ENCODE peak calls at places on chromosome 5, in six cellular contexts. R is A549, Z is transverse colon, Q is breast epithelium, I is endothelial cell of umbilical vein, U is IMR-90. D is an unnamed sample.

GRCh38 chr5:83199126-83199525 is 121.8 kb downstream of the XRCC4 start:
- DNase-seq in R (no peak), I (no peak), U (peak; percentile 18), Z (no peak), Q (no peak), D (no peak)

GRCh38 chr5:41925555-41925946 is 470 bp downstream of the FBXO4 start:
- DNase-seq in Z (no peak), Q (no peak), R (peak; percentile 36), U (peak; percentile 24), I (peak; percentile 75), D (peak; percentile 74)

GRCh38 chr5:18744441-18744840 is 1110.2 kb downstream of the TAF11L14 start:
- DNase-seq in U (no peak), I (no peak), Z (no peak), R (no peak), Q (no peak), D (no peak)

GRCh38 chr5:57448751-57449150 is 33.9 kb downstream of the ACTBL2 start:
- DNase-seq in I (peak; percentile 49), R (no peak), Z (no peak), Q (no peak), U (no peak), D (no peak)

GRCh38 chr5:55151923-55152842 is 7.8 kb upstream of the GPX8 start:
- DNase-seq in R (no peak), U (peak; percentile 84), Z (no peak), I (peak; percentile 40), Q (no peak), D (no peak)

GRCh38 chr5:55232194-55232984 is 1.0 kb downstream of the CCNO start:
- DNase-seq in Z (peak; percentile 49), U (no peak), R (peak; percentile 55), I (peak; percentile 24), Q (no peak), D (peak; percentile 38)

GRCh38 chr5:163373401-163374066 is 63.9 kb upstream of the CCNG1 start:
- DNase-seq in I (no peak), U (no peak), Q (no peak), R (no peak), Z (no peak), D (no peak)

GRCh38 chr5:145937432-145938250 is 1.3 kb downstream of the SH3RF2 start:
- DNase-seq in R (peak; percentile 51), I (no peak), U (peak; percentile 51), Q (no peak), Z (peak; percentile 53), D (no peak)

GRCh38 chr5:181028032-181028819 is 11.8 kb upstream of the BTNL9 start:
- DNase-seq in R (peak; percentile 86), Q (peak; percentile 7), I (no peak), Z (no peak), U (no peak), D (no peak)

GRCh38 chr5:180637962-180638680 is 11.3 kb downstream of the FLT4 start:
- DNase-seq in Z (no peak), Q (peak; percentile 28), U (no peak), I (no peak), R (no peak), D (no peak)

GRCh38 chr5:176776916-176777315 is 33.4 kb upstream of the UNC5A start:
- DNase-seq in I (no peak), R (no peak), U (no peak), Z (no peak), Q (peak; percentile 6), D (no peak)

GRCh38 chr5:158431369-158432029 is 572.6 kb upstream of the CLINT1 start:
- DNase-seq in Q (no peak), U (no peak), I (no peak), R (no peak), Z (no peak), D (no peak)

DNA sequence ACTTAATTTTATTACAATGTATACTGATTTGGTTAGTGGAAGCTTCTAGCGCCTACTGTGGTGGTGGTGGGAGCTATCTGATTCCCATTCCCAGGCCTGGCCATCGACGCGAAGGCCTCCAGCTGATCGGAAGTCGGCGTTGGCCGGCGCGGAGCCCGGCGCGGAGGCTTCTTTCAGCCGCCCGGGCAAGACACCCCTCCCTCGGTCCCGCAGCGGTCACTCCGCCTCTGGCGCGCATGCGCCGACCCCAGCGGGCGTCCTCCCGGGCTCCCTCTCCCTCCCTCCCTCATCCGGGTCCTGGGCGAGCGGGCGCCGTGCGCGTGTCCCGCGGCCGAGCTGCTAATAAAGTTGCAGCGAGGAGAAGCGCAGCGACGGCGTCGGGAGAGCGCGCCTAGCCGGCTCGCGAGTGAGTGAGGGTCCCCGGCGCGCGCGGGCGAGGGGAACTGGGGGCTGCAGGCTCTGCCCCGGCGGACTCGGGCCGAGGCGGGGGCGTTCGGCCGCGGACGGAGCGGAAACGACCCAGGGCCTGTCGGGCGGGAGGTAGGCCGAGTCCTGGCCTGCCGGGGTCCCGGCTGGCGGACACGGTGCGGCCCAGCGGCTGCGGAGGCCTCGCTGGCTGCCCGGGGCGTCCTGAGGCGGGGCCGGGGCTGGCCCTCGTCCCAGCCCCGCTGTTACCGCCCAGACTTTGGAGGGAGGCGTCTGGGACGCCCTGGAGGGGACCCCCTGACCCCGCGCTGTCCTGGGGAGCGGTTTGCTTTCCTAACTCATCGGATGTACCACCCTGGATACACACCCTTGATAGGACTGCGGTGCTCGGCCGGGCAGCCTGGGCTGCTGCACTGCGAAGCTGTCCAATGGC is at the start of gene SMAD5:
- DNase-seq in Z (peak; percentile 96), R (peak; percentile 95), Q (peak; percentile 95), U (peak; percentile 95), I (peak; percentile 97), D (peak; percentile 94)
- TF ChIP-seq POLR2A in Z (peak; percentile 81), R (peak; percentile 71), Q (peak; percentile 53), U (no peak), I (peak; percentile 64), D (peak; percentile 61)

GRCh38 chr5:376951-377325 is 55.4 kb downstream of the AHRR start:
- DNase-seq in I (no peak), Q (no peak), Z (peak; percentile 2), R (no peak), U (no peak), D (no peak)
- TF ChIP-seq POLR2A in I (no peak), Q (no peak), Z (no peak), R (no peak), U (no peak), D (no peak)

GRCh38 chr5:34655354-34655991 is 655 bp upstream of the RAI14 start:
- DNase-seq in Q (peak; percentile 56), Z (peak; percentile 51), I (peak; percentile 85), R (peak; percentile 74), U (peak; percentile 90), D (peak; percentile 35)
- TF ChIP-seq POLR2A in Q (no peak), Z (peak; percentile 45), I (peak; percentile 66), R (no peak), U (peak; percentile 22), D (no peak)

GRCh38 chr5:149319174-149319573 is 26.1 kb upstream of the GRPEL2 start:
- DNase-seq in Q (no peak), I (no peak), Z (no peak), R (no peak), U (no peak), D (no peak)

GRCh38 chr5:149317281-149318048 is 27.8 kb upstream of the GRPEL2 start:
- DNase-seq in U (peak; percentile 58), I (peak; percentile 62), Z (peak; percentile 27), Q (no peak), R (peak; percentile 51), D (peak; percentile 70)

GRCh38 chr5:149322518-149322917 is 22.8 kb upstream of the GRPEL2 start:
- DNase-seq in R (no peak), I (no peak), Q (no peak), Z (peak; percentile 82), U (no peak), D (no peak)

GRCh38 chr5:149323235-149324205 is 21.8 kb upstream of the GRPEL2 start:
- DNase-seq in R (no peak), I (peak; percentile 35), U (peak; percentile 30), Q (no peak), Z (no peak), D (no peak)

DNA sequence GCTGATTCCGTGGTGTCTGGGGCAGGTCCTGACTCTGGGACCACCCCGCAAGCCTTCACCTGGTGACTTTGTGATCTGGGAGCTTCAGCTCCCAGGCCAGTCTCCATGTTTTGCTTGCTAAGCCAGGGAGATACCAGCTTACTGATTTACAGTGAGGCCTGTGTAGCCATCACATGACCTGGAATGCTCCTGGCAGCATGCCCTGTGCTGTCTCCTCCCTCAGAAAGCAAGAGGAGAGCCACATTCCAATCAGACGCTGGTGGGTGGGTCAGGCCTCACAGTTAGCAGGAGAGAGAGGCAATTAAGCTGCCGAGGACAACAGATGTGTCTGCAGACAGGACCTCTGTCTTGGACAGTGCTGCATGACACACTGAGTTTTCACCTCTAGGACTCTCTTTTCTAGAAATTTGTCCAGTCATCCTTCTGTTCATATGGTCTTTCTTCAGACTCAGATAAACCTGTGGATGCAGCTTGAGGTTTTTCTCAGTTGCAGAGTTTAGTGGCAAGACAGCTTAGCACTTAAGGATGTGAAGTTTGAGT is 24.4 kb upstream of the GRPEL2 start:
- DNase-seq in R (peak; percentile 88), U (peak; percentile 94), Z (peak; percentile 94), Q (peak; percentile 80), I (peak; percentile 92), D (peak; percentile 75)
- TF ChIP-seq POLR2A in R (no peak), U (no peak), Z (peak; percentile 21), Q (no peak), I (peak; percentile 83), D (no peak)

GRCh38 chr5:112165897-112166737 is 253.0 kb downstream of the EPB41L4A start:
- DNase-seq in Q (no peak), U (no peak), Z (no peak), R (no peak), I (no peak), D (no peak)
- TF ChIP-seq POLR2A in Q (no peak), U (no peak), Z (no peak), R (no peak), I (peak; percentile 11), D (peak; percentile 25)

GRCh38 chr5:132830436-132831094 is at the start of gene SHROOM1:
- DNase-seq in I (peak; percentile 33), R (peak; percentile 65), U (peak; percentile 27), Z (peak; percentile 82), Q (no peak), D (peak; percentile 50)
- TF ChIP-seq POLR2A in I (no peak), R (peak; percentile 47), U (no peak), Z (peak; percentile 70), Q (no peak), D (no peak)

DNA sequence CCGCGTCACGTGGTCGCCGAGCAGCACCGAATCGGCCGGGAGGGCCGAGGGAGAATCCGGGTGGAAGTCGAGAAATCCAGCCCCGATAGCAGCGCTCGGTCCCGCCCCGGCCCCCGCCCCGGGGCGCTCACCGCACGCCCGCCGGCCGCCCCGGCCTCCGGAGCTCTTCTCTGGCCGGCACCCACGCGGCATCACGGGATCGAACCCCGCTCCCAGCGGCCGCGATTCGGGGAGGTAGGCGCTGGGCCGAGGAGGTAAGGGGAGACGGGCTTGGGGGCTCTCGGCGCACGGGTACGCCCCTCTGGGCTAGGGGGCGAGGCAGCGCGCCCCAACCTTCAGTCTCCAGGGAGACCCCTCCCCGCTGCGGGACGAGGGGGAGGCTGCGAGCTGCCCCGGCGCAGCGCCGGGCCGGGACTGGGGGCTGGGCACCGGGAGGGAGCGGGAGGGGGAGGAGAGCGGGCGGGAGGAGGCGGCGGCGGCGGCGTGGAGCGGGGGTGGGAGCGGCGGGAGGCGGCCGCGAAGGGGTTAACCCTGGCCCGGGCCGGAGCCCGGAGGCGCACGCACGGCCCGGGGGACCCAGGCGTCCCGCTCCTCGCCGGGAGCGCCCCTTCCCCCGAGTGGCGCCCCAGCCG is 22.0 kb upstream of the NDST1 start:
- DNase-seq in I (peak; percentile 53), Z (peak; percentile 63), U (peak; percentile 46), Q (no peak), R (peak; percentile 48), D (peak; percentile 52)
- TF ChIP-seq POLR2A in I (no peak), Z (peak; percentile 47), U (no peak), Q (no peak), R (peak; percentile 9), D (no peak)